ENCODE peak calls at places on chromosomes 2 and 18, in nine cellular contexts. H is OCI-LY7; Y is right lobe of liver; G is psoas muscle; A is Karpas-422; O is vagina; Z is cardiac muscle cell; I is CD8-positive, alpha-beta memory T cell; T is IMR-90. V is an unnamed sample.

GRCh38 chr18:8780227-8780626 is 74.9 kb downstream of the MTCL1 start:
- DNase-seq in A (no peak), I (no peak), H (no peak), G (no peak), Z (no peak), T (no peak), O (no peak), Y (no peak), V (no peak)

GRCh38 chr2:29000954-29001353 is 19.9 kb downstream of the TOGARAM2 start:
- DNase-seq in Z (no peak), O (no peak), Y (no peak), A (no peak), T (no peak), I (no peak), H (no peak), G (no peak), V (no peak)

GRCh38 chr18:44771957-44772917 is 91.5 kb downstream of the SETBP1 start:
- DNase-seq in Y (peak; percentile 75), H (no peak), I (no peak), O (no peak), T (no peak), Z (no peak), G (no peak), A (no peak), V (peak; percentile 30)

GRCh38 chr2:36461039-36461681 is 105.6 kb downstream of the CRIM1 start:
- DNase-seq in H (peak; percentile 47), O (no peak), G (no peak), A (peak; percentile 24), Z (no peak), T (peak; percentile 96), Y (no peak), I (no peak), V (no peak)

GRCh38 chr2:70371753-70372152 is 69.9 kb upstream of the FAM136A start:
- DNase-seq in Z (no peak), T (peak; percentile 69), O (no peak), H (no peak), G (no peak), Y (no peak), I (no peak), A (no peak), V (no peak)

GRCh38 chr2:129877289-129877741 is 102.2 kb upstream of the RAB6C start:
- DNase-seq in I (peak; percentile 81), Y (peak; percentile 94), H (peak; percentile 70), G (peak; percentile 94), O (peak; percentile 93), Z (peak; percentile 95), A (peak; percentile 95), T (peak; percentile 61), V (peak; percentile 94)

GRCh38 chr2:177239934-177240600 is 24.5 kb downstream of the NFE2L2 start:
- DNase-seq in Z (no peak), I (peak; percentile 8), T (peak; percentile 49), H (peak; percentile 47), A (peak; percentile 71), Y (no peak), O (no peak), G (no peak), V (no peak)

GRCh38 chr18:80196528-80197320 is 50.6 kb downstream of the PARD6G start:
- DNase-seq in O (peak; percentile 37), H (no peak), G (no peak), Y (no peak), I (no peak), Z (no peak), T (peak; percentile 42), A (no peak), V (no peak)

GRCh38 chr2:39875182-39875913 is 96.3 kb upstream of the THUMPD2 start:
- DNase-seq in H (no peak), O (no peak), Z (no peak), I (no peak), A (no peak), G (peak; percentile 20), T (peak; percentile 97), Y (no peak), V (peak; percentile 26)

GRCh38 chr2:27710176-27710575 is 46.5 kb downstream of the SLC4A1AP start:
- DNase-seq in O (no peak), Z (no peak), A (no peak), T (no peak), G (no peak), I (no peak), Y (no peak), H (no peak), V (no peak)

GRCh38 chr2:190137561-190137960 is 75.0 kb upstream of the MSTN start:
- DNase-seq in Z (no peak), O (no peak), Y (no peak), A (no peak), I (no peak), T (peak; percentile 19), G (no peak), H (no peak), V (no peak)

GRCh38 chr2:30206461-30207430 is 24.6 kb upstream of the LBH start:
- DNase-seq in Z (no peak), Y (no peak), H (no peak), O (no peak), G (no peak), T (no peak), I (no peak), A (peak; percentile 41), V (no peak)

GRCh38 chr18:36850527-36851201 is 21.7 kb downstream of the KIAA1328 start:
- DNase-seq in Z (no peak), H (no peak), Y (no peak), G (no peak), O (no peak), A (peak; percentile 31), I (no peak), T (peak; percentile 96), V (no peak)

GRCh38 chr18:332007-332406 is 64.2 kb upstream of the THOC1 start:
- DNase-seq in G (peak; percentile 28), Y (no peak), I (no peak), H (no peak), T (no peak), Z (no peak), O (no peak), A (no peak), V (peak; percentile 20)

GRCh38 chr2:163630836-163631235 is 105.0 kb downstream of the FIGN start:
- DNase-seq in O (no peak), Z (no peak), A (no peak), T (no peak), Y (no peak), I (no peak), H (no peak), G (no peak), V (no peak)

GRCh38 chr2:25651782-25652455 is 21.5 kb downstream of the DTNB start:
- DNase-seq in Y (no peak), T (no peak), Z (peak; percentile 18), I (no peak), H (no peak), G (no peak), A (no peak), O (no peak), V (no peak)

DNA sequence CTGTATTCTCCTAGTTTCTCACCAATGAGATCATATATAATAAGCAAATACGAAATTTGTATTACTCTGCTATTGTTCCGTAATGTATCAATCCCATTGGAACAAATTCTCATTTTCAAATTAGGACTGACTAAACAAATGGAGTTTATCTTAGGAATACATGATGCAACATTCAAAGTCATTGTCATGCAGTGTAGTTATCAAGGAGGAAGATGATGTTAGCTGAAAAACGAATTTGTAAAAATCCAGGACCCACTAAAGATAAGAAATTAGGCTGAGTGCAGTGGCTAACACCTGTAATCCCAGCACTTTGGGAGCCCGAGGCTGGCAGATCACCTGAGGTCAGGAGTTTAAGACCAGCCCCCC is 14.9 kb downstream of the SEPTIN2 start:
- DNase-seq in Z (no peak), G (no peak), I (no peak), A (no peak), O (no peak), T (no peak), Y (no peak), H (no peak), V (no peak)
- H3K36me3 ChIP-seq in Z (peaks cover 36% of the 10 kb centered on the region), G (no peaks in the 10 kb centered on the region), I (peaks cover 19% of the 10 kb centered on the region), A (peaks cover 22% of the 10 kb centered on the region), O (peaks cover 33% of the 10 kb centered on the region), T (peaks cover 33% of the 10 kb centered on the region), Y (peaks cover 8% of the 10 kb centered on the region), H (peaks cover 83% of the 10 kb centered on the region), V (peaks cover 52% of the 10 kb centered on the region)

DNA sequence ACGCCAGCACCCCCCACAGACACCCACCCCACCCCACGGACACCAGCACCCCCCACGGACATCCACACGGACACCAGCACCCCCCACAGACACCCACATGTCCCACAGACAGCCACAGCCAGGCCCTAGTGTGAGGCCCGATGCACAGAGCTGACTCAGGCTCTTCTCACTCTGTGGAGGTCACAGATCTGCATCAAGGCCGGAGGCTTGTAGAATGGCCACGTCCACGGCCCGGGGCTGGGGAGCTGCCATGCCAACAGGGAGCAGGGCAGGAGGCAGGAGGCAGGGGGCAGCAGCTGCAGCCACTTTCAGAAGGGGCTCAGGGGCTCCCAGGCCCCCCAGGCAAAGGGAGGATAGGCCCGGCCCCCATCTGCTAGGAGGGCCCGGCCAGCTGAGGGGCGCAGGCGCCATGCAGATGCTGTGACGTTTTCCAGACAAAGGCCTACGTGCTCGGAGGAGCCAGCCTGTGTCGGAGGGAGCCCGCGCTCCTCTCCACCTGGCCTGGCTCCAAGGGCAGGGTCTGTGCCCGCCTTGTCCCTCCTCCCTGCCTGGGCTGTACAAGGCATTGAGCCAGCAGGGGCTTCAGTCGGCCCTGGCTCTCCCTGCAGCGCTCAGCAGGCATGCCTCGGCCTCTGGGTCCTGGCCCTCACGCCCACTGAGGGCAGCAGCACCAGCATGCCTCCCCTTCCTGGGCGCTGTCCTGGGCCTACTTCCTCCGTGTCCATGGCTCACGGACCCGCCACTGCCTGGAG is 249.0 kb downstream of the TWIST2 start:
- DNase-seq in A (no peak), G (peak; percentile 21), I (no peak), Y (no peak), H (no peak), Z (no peak), T (no peak), O (no peak), V (no peak)
- H3K36me3 ChIP-seq in A (no peaks in the 10 kb centered on the region), G (no peaks in the 10 kb centered on the region), I (peaks cover 4% of the 10 kb centered on the region), Y (no peaks in the 10 kb centered on the region), H (no peaks in the 10 kb centered on the region), Z (no peaks in the 10 kb centered on the region), T (peaks cover 51% of the 10 kb centered on the region), O (peaks cover 21% of the 10 kb centered on the region), V (peaks cover 55% of the 10 kb centered on the region)

GRCh38 chr2:182941939-182942338 is 75.5 kb upstream of the FRZB start:
- DNase-seq in I (no peak), T (peak; percentile 70), Z (peak; percentile 34), Y (no peak), G (no peak), H (no peak), O (no peak), A (no peak), V (no peak)
- H3K36me3 ChIP-seq in I (no peaks in the 10 kb centered on the region), T (peaks cover 13% of the 10 kb centered on the region), Z (peaks cover 4% of the 10 kb centered on the region), Y (no peaks in the 10 kb centered on the region), G (no peaks in the 10 kb centered on the region), H (no peaks in the 10 kb centered on the region), O (peaks cover 8% of the 10 kb centered on the region), A (no peaks in the 10 kb centered on the region), V (peaks cover 47% of the 10 kb centered on the region)

DNA sequence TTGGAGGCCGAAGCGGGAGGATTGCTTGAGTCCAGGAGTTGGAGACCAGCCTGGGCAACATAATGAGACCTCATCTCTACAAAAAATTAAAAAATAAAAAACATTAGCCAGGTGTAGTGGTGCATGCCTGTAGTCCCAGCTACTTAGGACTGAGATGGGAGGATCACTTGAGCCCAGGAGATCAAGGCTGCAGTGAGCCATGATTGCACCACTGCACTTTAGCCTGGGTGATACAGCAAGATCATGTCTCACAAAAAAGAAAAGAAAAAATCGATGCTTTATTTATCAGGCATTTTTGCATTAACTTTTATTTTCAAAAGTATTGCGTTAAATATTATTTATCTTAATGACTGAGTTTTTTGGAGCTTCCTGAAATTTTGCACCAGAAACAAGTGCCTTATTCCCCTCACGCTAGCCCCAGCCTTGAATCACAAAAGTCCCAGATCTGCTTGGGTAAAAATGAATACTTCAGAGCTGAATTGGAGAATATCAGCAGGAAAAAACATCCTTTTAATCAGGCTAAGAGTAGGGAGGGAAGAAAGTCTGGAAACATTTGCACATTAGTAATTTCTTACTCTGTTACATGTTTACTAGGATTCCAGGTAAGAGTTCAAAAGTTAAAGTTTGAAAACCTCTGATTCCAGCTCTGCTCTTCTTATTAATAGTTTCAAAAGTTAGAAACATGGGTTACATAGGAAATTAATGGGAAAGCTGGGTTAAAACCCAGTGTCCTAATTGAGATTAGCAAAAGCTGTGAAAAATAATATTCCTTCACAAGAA is 296.8 kb upstream of the FBXO11 start:
- DNase-seq in A (no peak), Y (no peak), H (no peak), T (no peak), G (no peak), O (no peak), I (no peak), Z (no peak), V (no peak)
- H3K36me3 ChIP-seq in A (no peaks in the 10 kb centered on the region), Y (no peaks in the 10 kb centered on the region), H (no peaks in the 10 kb centered on the region), T (no peaks in the 10 kb centered on the region), G (no peaks in the 10 kb centered on the region), O (no peaks in the 10 kb centered on the region), I (no peaks in the 10 kb centered on the region), Z (no peaks in the 10 kb centered on the region), V (no peaks in the 10 kb centered on the region)